ENCODE peak calls at places on chromosomes 16 and 17, in nine cellular contexts. One of them, this sample, is unnamed.

GRCh38 chr17:78999056-78999768 is 10.4 kb downstream of the CANT1 start:
- DNase-seq in fibroblast of the conjunctiva: no peak
- DNase-seq in lung microvascular endothelial cell: no peak
- DNase-seq in A172: no peak
- DNase-seq in activated CD4-positive, alpha-beta T cell treated with anti-CD3 and anti-CD28 coated beads, Interleukin-2, amount 50 U/mL, for 1 hour: no peak
- DNase-seq in breast epithelium: peak; percentile 48
- DNase-seq in central memory CD4-positive, alpha-beta T cell: no peak
- DNase-seq in BJ: no peak
- DNase-seq in C1 segment of cervical spinal cord: no peak
- DNase-seq in this sample: no peak

GRCh38 chr17:17724991-17725852 is 44.0 kb downstream of the RAI1 start:
- DNase-seq in fibroblast of the conjunctiva: no peak
- DNase-seq in A172: no peak
- DNase-seq in lung microvascular endothelial cell: peak; percentile 93
- DNase-seq in central memory CD4-positive, alpha-beta T cell: no peak
- DNase-seq in BJ: no peak
- DNase-seq in C1 segment of cervical spinal cord: no peak
- DNase-seq in activated CD4-positive, alpha-beta T cell treated with anti-CD3 and anti-CD28 coated beads, Interleukin-2, amount 50 U/mL, for 1 hour: no peak
- DNase-seq in breast epithelium: no peak
- DNase-seq in this sample: no peak

GRCh38 chr16:11742041-11742535 is 569 bp downstream of the TXNDC11 start:
- DNase-seq in breast epithelium: no peak
- DNase-seq in A172: no peak
- DNase-seq in activated CD4-positive, alpha-beta T cell treated with anti-CD3 and anti-CD28 coated beads, Interleukin-2, amount 50 U/mL, for 1 hour: peak; percentile 39
- DNase-seq in lung microvascular endothelial cell: no peak
- DNase-seq in fibroblast of the conjunctiva: no peak
- DNase-seq in central memory CD4-positive, alpha-beta T cell: peak; percentile 39
- DNase-seq in BJ: no peak
- DNase-seq in C1 segment of cervical spinal cord: no peak
- DNase-seq in this sample: no peak

GRCh38 chr17:17781591-17782424 is 55.0 kb downstream of the SREBF1 start:
- DNase-seq in BJ: no peak
- DNase-seq in A172: peak; percentile 64
- DNase-seq in fibroblast of the conjunctiva: no peak
- DNase-seq in C1 segment of cervical spinal cord: no peak
- DNase-seq in lung microvascular endothelial cell: peak; percentile 35
- DNase-seq in breast epithelium: no peak
- DNase-seq in central memory CD4-positive, alpha-beta T cell: peak; percentile 27
- DNase-seq in activated CD4-positive, alpha-beta T cell treated with anti-CD3 and anti-CD28 coated beads, Interleukin-2, amount 50 U/mL, for 1 hour: peak; percentile 34
- DNase-seq in this sample: peak; percentile 82

GRCh38 chr16:27320261-27321012 is 6.7 kb downstream of the IL4R start:
- DNase-seq in central memory CD4-positive, alpha-beta T cell: no peak
- DNase-seq in fibroblast of the conjunctiva: no peak
- DNase-seq in A172: no peak
- DNase-seq in BJ: no peak
- DNase-seq in lung microvascular endothelial cell: no peak
- DNase-seq in C1 segment of cervical spinal cord: no peak
- DNase-seq in breast epithelium: no peak
- DNase-seq in activated CD4-positive, alpha-beta T cell treated with anti-CD3 and anti-CD28 coated beads, Interleukin-2, amount 50 U/mL, for 1 hour: no peak
- DNase-seq in this sample: no peak

GRCh38 chr16:81482329-81483063 is 37.9 kb downstream of the CMIP start:
- DNase-seq in breast epithelium: no peak
- DNase-seq in C1 segment of cervical spinal cord: no peak
- DNase-seq in lung microvascular endothelial cell: no peak
- DNase-seq in A172: peak; percentile 35
- DNase-seq in BJ: no peak
- DNase-seq in central memory CD4-positive, alpha-beta T cell: no peak
- DNase-seq in activated CD4-positive, alpha-beta T cell treated with anti-CD3 and anti-CD28 coated beads, Interleukin-2, amount 50 U/mL, for 1 hour: no peak
- DNase-seq in fibroblast of the conjunctiva: no peak
- DNase-seq in this sample: no peak

GRCh38 chr16:57357330-57358151 is 1.0 kb upstream of the CCL22 start:
- DNase-seq in BJ: no peak
- DNase-seq in fibroblast of the conjunctiva: no peak
- DNase-seq in central memory CD4-positive, alpha-beta T cell: no peak
- DNase-seq in A172: no peak
- DNase-seq in activated CD4-positive, alpha-beta T cell treated with anti-CD3 and anti-CD28 coated beads, Interleukin-2, amount 50 U/mL, for 1 hour: no peak
- DNase-seq in C1 segment of cervical spinal cord: no peak
- DNase-seq in lung microvascular endothelial cell: no peak
- DNase-seq in breast epithelium: no peak
- DNase-seq in this sample: no peak

GRCh38 chr17:44997733-44998520 is 29.8 kb upstream of the C1QL1 start:
- DNase-seq in activated CD4-positive, alpha-beta T cell treated with anti-CD3 and anti-CD28 coated beads, Interleukin-2, amount 50 U/mL, for 1 hour: no peak
- DNase-seq in lung microvascular endothelial cell: no peak
- DNase-seq in breast epithelium: no peak
- DNase-seq in fibroblast of the conjunctiva: no peak
- DNase-seq in A172: no peak
- DNase-seq in C1 segment of cervical spinal cord: no peak
- DNase-seq in BJ: no peak
- DNase-seq in central memory CD4-positive, alpha-beta T cell: no peak
- DNase-seq in this sample: no peak

GRCh38 chr17:49488612-49489011 is 6.5 kb upstream of the NGFR start:
- DNase-seq in activated CD4-positive, alpha-beta T cell treated with anti-CD3 and anti-CD28 coated beads, Interleukin-2, amount 50 U/mL, for 1 hour: no peak
- DNase-seq in lung microvascular endothelial cell: no peak
- DNase-seq in fibroblast of the conjunctiva: no peak
- DNase-seq in C1 segment of cervical spinal cord: no peak
- DNase-seq in A172: no peak
- DNase-seq in BJ: no peak
- DNase-seq in central memory CD4-positive, alpha-beta T cell: no peak
- DNase-seq in breast epithelium: no peak
- DNase-seq in this sample: no peak

GRCh38 chr16:70746040-70746707 is 54.8 kb downstream of the VAC14 start:
- DNase-seq in C1 segment of cervical spinal cord: no peak
- DNase-seq in central memory CD4-positive, alpha-beta T cell: no peak
- DNase-seq in breast epithelium: peak; percentile 67
- DNase-seq in activated CD4-positive, alpha-beta T cell treated with anti-CD3 and anti-CD28 coated beads, Interleukin-2, amount 50 U/mL, for 1 hour: no peak
- DNase-seq in BJ: no peak
- DNase-seq in lung microvascular endothelial cell: peak; percentile 69
- DNase-seq in A172: peak; percentile 87
- DNase-seq in fibroblast of the conjunctiva: peak; percentile 56
- DNase-seq in this sample: no peak

GRCh38 chr17:45246861-45247428 is 14.9 kb downstream of the SPATA32 start:
- DNase-seq in central memory CD4-positive, alpha-beta T cell: peak; percentile 85
- DNase-seq in BJ: no peak
- DNase-seq in activated CD4-positive, alpha-beta T cell treated with anti-CD3 and anti-CD28 coated beads, Interleukin-2, amount 50 U/mL, for 1 hour: peak; percentile 76
- DNase-seq in A172: no peak
- DNase-seq in fibroblast of the conjunctiva: no peak
- DNase-seq in lung microvascular endothelial cell: peak; percentile 14
- DNase-seq in C1 segment of cervical spinal cord: no peak
- DNase-seq in breast epithelium: no peak
- DNase-seq in this sample: no peak

GRCh38 chr17:80742581-80743180 is 198.0 kb downstream of the RPTOR start:
- DNase-seq in activated CD4-positive, alpha-beta T cell treated with anti-CD3 and anti-CD28 coated beads, Interleukin-2, amount 50 U/mL, for 1 hour: no peak
- DNase-seq in BJ: no peak
- DNase-seq in central memory CD4-positive, alpha-beta T cell: no peak
- DNase-seq in C1 segment of cervical spinal cord: no peak
- DNase-seq in fibroblast of the conjunctiva: no peak
- DNase-seq in lung microvascular endothelial cell: no peak
- DNase-seq in A172: no peak
- DNase-seq in breast epithelium: no peak
- DNase-seq in this sample: peak; percentile 26

GRCh38 chr17:8894189-8894611 is 26.7 kb upstream of the PIK3R6 start:
- DNase-seq in A172: no peak
- DNase-seq in central memory CD4-positive, alpha-beta T cell: no peak
- DNase-seq in activated CD4-positive, alpha-beta T cell treated with anti-CD3 and anti-CD28 coated beads, Interleukin-2, amount 50 U/mL, for 1 hour: no peak
- DNase-seq in breast epithelium: peak; percentile 33
- DNase-seq in C1 segment of cervical spinal cord: no peak
- DNase-seq in BJ: no peak
- DNase-seq in lung microvascular endothelial cell: no peak
- DNase-seq in fibroblast of the conjunctiva: no peak
- DNase-seq in this sample: no peak

GRCh38 chr16:14562691-14563491 is 67.2 kb downstream of the PARN start:
- DNase-seq in BJ: no peak
- DNase-seq in central memory CD4-positive, alpha-beta T cell: no peak
- DNase-seq in C1 segment of cervical spinal cord: no peak
- DNase-seq in breast epithelium: no peak
- DNase-seq in activated CD4-positive, alpha-beta T cell treated with anti-CD3 and anti-CD28 coated beads, Interleukin-2, amount 50 U/mL, for 1 hour: no peak
- DNase-seq in A172: no peak
- DNase-seq in fibroblast of the conjunctiva: peak; percentile 6
- DNase-seq in lung microvascular endothelial cell: no peak
- DNase-seq in this sample: no peak

GRCh38 chr17:44323359-44324091 is 1.1 kb downstream of the SLC25A39 start:
- DNase-seq in lung microvascular endothelial cell: no peak
- DNase-seq in A172: no peak
- DNase-seq in central memory CD4-positive, alpha-beta T cell: no peak
- DNase-seq in activated CD4-positive, alpha-beta T cell treated with anti-CD3 and anti-CD28 coated beads, Interleukin-2, amount 50 U/mL, for 1 hour: no peak
- DNase-seq in fibroblast of the conjunctiva: no peak
- DNase-seq in BJ: no peak
- DNase-seq in breast epithelium: no peak
- DNase-seq in C1 segment of cervical spinal cord: no peak
- DNase-seq in this sample: no peak